ENCODE peak calls at places on chromosomes 6 and 20, in six cellular contexts. One of them, this sample, is unnamed.
A peak's percentile ranks its signal among the peaks of the same experiment; 100 is the strongest.

GRCh38 chr20:3612795-3613560 is 50.2 kb downstream of the GFRA4 start:
- DNase-seq in IMR-90: peak; percentile 13
- DNase-seq in HepG2: no peak
- DNase-seq in HCT116: no peak
- DNase-seq in Peyer's patch: no peak
- DNase-seq in endothelial cell of umbilical vein: no peak
- DNase-seq in this sample: no peak

GRCh38 chr6:17012421-17013225 is 89.2 kb upstream of the STMND1 start:
- DNase-seq in endothelial cell of umbilical vein: peak; percentile 72
- DNase-seq in HepG2: no peak
- DNase-seq in IMR-90: peak; percentile 65
- DNase-seq in Peyer's patch: no peak
- DNase-seq in HCT116: no peak
- DNase-seq in this sample: peak; percentile 37

GRCh38 chr6:47701374-47701773 is 3.0 kb downstream of the ADGRF4 start:
- DNase-seq in endothelial cell of umbilical vein: no peak
- DNase-seq in Peyer's patch: no peak
- DNase-seq in HepG2: no peak
- DNase-seq in IMR-90: no peak
- DNase-seq in HCT116: no peak
- DNase-seq in this sample: no peak

GRCh38 chr20:24607402-24607801 is 138.0 kb downstream of the SYNDIG1 start:
- DNase-seq in endothelial cell of umbilical vein: no peak
- DNase-seq in IMR-90: no peak
- DNase-seq in HepG2: no peak
- DNase-seq in HCT116: no peak
- DNase-seq in Peyer's patch: no peak
- DNase-seq in this sample: no peak

GRCh38 chr6:129575378-129576118 is 134.4 kb downstream of the ARHGAP18 start:
- DNase-seq in endothelial cell of umbilical vein: peak; percentile 72
- DNase-seq in HepG2: peak; percentile 42
- DNase-seq in Peyer's patch: no peak
- DNase-seq in IMR-90: peak; percentile 72
- DNase-seq in HCT116: peak; percentile 27
- DNase-seq in this sample: no peak

GRCh38 chr20:1332749-1333300 is 3.9 kb upstream of the SDCBP2 start:
- DNase-seq in IMR-90: no peak
- DNase-seq in Peyer's patch: peak; percentile 34
- DNase-seq in HepG2: no peak
- DNase-seq in HCT116: no peak
- DNase-seq in endothelial cell of umbilical vein: peak; percentile 73
- DNase-seq in this sample: no peak

GRCh38 chr6:40996591-40997247 is 42.3 kb downstream of the UNC5CL start:
- DNase-seq in endothelial cell of umbilical vein: peak; percentile 86
- DNase-seq in HepG2: peak; percentile 69
- DNase-seq in Peyer's patch: no peak
- DNase-seq in HCT116: no peak
- DNase-seq in IMR-90: peak; percentile 17
- DNase-seq in this sample: no peak

GRCh38 chr6:137277971-137278602 is 58.9 kb upstream of the IFNGR1 start:
- DNase-seq in HCT116: peak; percentile 32
- DNase-seq in Peyer's patch: no peak
- DNase-seq in HepG2: peak; percentile 28
- DNase-seq in IMR-90: peak; percentile 84
- DNase-seq in endothelial cell of umbilical vein: peak; percentile 40
- DNase-seq in this sample: no peak

GRCh38 chr6:170358496-170358895 is 51.9 kb downstream of the FAM120B start:
- DNase-seq in HepG2: no peak
- DNase-seq in IMR-90: no peak
- DNase-seq in Peyer's patch: no peak
- DNase-seq in endothelial cell of umbilical vein: no peak
- DNase-seq in HCT116: no peak
- DNase-seq in this sample: no peak

GRCh38 chr20:15739056-15739455 is 834.2 kb downstream of the KIF16B start:
- DNase-seq in IMR-90: no peak
- DNase-seq in endothelial cell of umbilical vein: no peak
- DNase-seq in HCT116: no peak
- DNase-seq in Peyer's patch: no peak
- DNase-seq in HepG2: no peak
- DNase-seq in this sample: no peak

GRCh38 chr20:24670981-24671380 is 201.6 kb downstream of the SYNDIG1 start:
- DNase-seq in Peyer's patch: peak; percentile 15
- DNase-seq in HepG2: no peak
- DNase-seq in endothelial cell of umbilical vein: no peak
- DNase-seq in IMR-90: no peak
- DNase-seq in HCT116: no peak
- DNase-seq in this sample: no peak

GRCh38 chr6:148864941-148865340 is 118.1 kb downstream of the UST start:
- DNase-seq in IMR-90: no peak
- DNase-seq in HCT116: no peak
- DNase-seq in endothelial cell of umbilical vein: no peak
- DNase-seq in HepG2: no peak
- DNase-seq in Peyer's patch: no peak
- DNase-seq in this sample: no peak

GRCh38 chr6:5422321-5422915 is 161.1 kb downstream of the FARS2 start:
- DNase-seq in IMR-90: peak; percentile 62
- DNase-seq in endothelial cell of umbilical vein: peak; percentile 40
- DNase-seq in Peyer's patch: no peak
- DNase-seq in HCT116: peak; percentile 7
- DNase-seq in HepG2: peak; percentile 34
- DNase-seq in this sample: peak; percentile 17

GRCh38 chr6:160270347-160270746 is 11.7 kb upstream of the SLC22A2 start:
- DNase-seq in Peyer's patch: no peak
- DNase-seq in HCT116: no peak
- DNase-seq in HepG2: no peak
- DNase-seq in endothelial cell of umbilical vein: no peak
- DNase-seq in IMR-90: no peak
- DNase-seq in this sample: no peak

GRCh38 chr20:58778774-58779173 is 71.9 kb downstream of the GNAS-AS1 start:
- DNase-seq in HCT116: no peak
- DNase-seq in Peyer's patch: no peak
- DNase-seq in IMR-90: no peak
- DNase-seq in HepG2: no peak
- DNase-seq in endothelial cell of umbilical vein: no peak
- DNase-seq in this sample: no peak

GRCh38 chr6:20575125-20575524 is 40.9 kb downstream of the CDKAL1 start:
- DNase-seq in IMR-90: no peak
- DNase-seq in HepG2: peak; percentile 20
- DNase-seq in Peyer's patch: no peak
- DNase-seq in HCT116: no peak
- DNase-seq in endothelial cell of umbilical vein: peak; percentile 38
- DNase-seq in this sample: no peak

GRCh38 chr6:164230804-164231203 is 816.3 kb downstream of the QKI start:
- DNase-seq in endothelial cell of umbilical vein: no peak
- DNase-seq in IMR-90: no peak
- DNase-seq in HepG2: no peak
- DNase-seq in Peyer's patch: no peak
- DNase-seq in HCT116: no peak
- DNase-seq in this sample: peak; percentile 38

GRCh38 chr6:105675715-105676397 is 273.0 kb upstream of the PREP start:
- DNase-seq in IMR-90: peak; percentile 91
- DNase-seq in Peyer's patch: no peak
- DNase-seq in HepG2: no peak
- DNase-seq in HCT116: peak; percentile 73
- DNase-seq in endothelial cell of umbilical vein: no peak
- DNase-seq in this sample: no peak

GRCh38 chr6:106098383-106099234 is 12.5 kb downstream of the PRDM1 start:
- DNase-seq in IMR-90: peak; percentile 89
- DNase-seq in endothelial cell of umbilical vein: peak; percentile 71
- DNase-seq in HCT116: peak; percentile 38
- DNase-seq in Peyer's patch: peak; percentile 94
- DNase-seq in HepG2: no peak
- DNase-seq in this sample: peak; percentile 33

GRCh38 chr6:21996425-21997207 is 300.2 kb downstream of the PRL start:
- DNase-seq in IMR-90: no peak
- DNase-seq in endothelial cell of umbilical vein: peak; percentile 6
- DNase-seq in Peyer's patch: no peak
- DNase-seq in HepG2: no peak
- DNase-seq in HCT116: no peak
- DNase-seq in this sample: no peak

GRCh38 chr6:143485967-143486366 is 25.6 kb downstream of the FUCA2 start:
- DNase-seq in endothelial cell of umbilical vein: no peak
- DNase-seq in HCT116: no peak
- DNase-seq in Peyer's patch: no peak
- DNase-seq in IMR-90: peak; percentile 34
- DNase-seq in HepG2: no peak
- DNase-seq in this sample: no peak

GRCh38 chr6:76697585-76697984 is 625.1 kb upstream of the IMPG1 start:
- DNase-seq in endothelial cell of umbilical vein: peak; percentile 64
- DNase-seq in IMR-90: peak; percentile 18
- DNase-seq in HCT116: peak; percentile 61
- DNase-seq in Peyer's patch: no peak
- DNase-seq in HepG2: no peak
- DNase-seq in this sample: no peak

GRCh38 chr6:149129401-149130077 is 188.0 kb upstream of the TAB2 start:
- DNase-seq in HepG2: no peak
- DNase-seq in Peyer's patch: no peak
- DNase-seq in IMR-90: peak; percentile 65
- DNase-seq in HCT116: no peak
- DNase-seq in endothelial cell of umbilical vein: no peak
- DNase-seq in this sample: no peak

GRCh38 chr6:17313971-17314370 is 32.8 kb downstream of the RBM24 start:
- DNase-seq in Peyer's patch: no peak
- DNase-seq in endothelial cell of umbilical vein: no peak
- DNase-seq in IMR-90: no peak
- DNase-seq in HCT116: no peak
- DNase-seq in HepG2: no peak
- DNase-seq in this sample: no peak

GRCh38 chr20:38499366-38499765 is 26.7 kb downstream of the RALGAPB start:
- DNase-seq in HCT116: no peak
- DNase-seq in HepG2: no peak
- DNase-seq in endothelial cell of umbilical vein: no peak
- DNase-seq in IMR-90: no peak
- DNase-seq in Peyer's patch: no peak
- DNase-seq in this sample: no peak

DNA sequence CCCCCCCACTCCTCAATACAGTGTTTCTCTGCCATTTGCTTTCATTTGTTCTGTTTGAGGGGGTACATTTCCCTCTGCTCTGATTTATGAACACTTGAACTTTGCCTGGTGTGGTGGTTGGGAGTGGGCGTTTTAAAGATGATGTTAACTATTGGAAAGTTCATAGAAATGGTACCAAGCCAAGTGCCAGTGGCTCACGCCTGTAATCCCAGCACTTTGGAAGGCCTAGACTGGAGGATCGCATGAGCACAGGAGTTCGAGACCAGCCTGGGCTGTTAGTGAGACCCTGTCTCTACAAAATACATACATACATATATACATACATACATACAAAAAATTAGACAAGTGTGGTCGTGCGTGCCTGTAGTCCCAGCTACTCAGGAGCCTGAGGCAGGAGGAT is 1.1 kb downstream of the RAB32 start:
- DNase-seq in Peyer's patch: no peak
- DNase-seq in endothelial cell of umbilical vein: peak; percentile 16
- DNase-seq in IMR-90: peak; percentile 27
- DNase-seq in HepG2: no peak
- DNase-seq in HCT116: no peak
- DNase-seq in this sample: no peak
- H3K27ac ChIP-seq in Peyer's patch: peak overlapping the region; percentile 86
- H3K27ac ChIP-seq in endothelial cell of umbilical vein: peak overlapping the region; percentile 0
- H3K27ac ChIP-seq in IMR-90: peak overlapping the region; percentile 89
- H3K27ac ChIP-seq in HepG2: no peak overlapping the region
- H3K27ac ChIP-seq in HCT116: no peak overlapping the region
- H3K27ac ChIP-seq in this sample: peak overlapping the region; percentile 97

DNA sequence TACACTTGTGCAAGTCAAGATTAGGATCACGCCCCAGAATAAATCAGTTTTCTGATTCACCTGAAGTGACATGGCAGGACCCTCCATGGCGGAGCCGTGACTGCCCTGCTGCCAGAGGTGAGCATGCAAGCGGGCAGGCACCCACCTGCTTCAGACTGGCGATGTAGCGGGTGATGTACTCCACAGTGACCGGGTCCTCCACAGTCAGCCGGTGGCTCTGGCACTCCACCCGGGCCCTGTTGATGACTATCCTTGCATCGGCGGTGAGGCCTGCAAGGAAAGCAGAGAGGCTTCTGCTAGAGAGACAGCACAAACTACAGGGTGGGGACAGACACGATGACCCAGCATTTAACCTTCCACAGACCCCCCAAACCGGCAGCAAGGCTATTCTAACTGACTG is 3.6 kb downstream of the PSMA7 start:
- DNase-seq in IMR-90: no peak
- DNase-seq in HCT116: no peak
- DNase-seq in HepG2: no peak
- DNase-seq in Peyer's patch: no peak
- DNase-seq in endothelial cell of umbilical vein: no peak
- DNase-seq in this sample: no peak
- TF ChIP-seq POLR2A in IMR-90: no peak
- TF ChIP-seq POLR2A in HCT116: no peak
- TF ChIP-seq POLR2A in HepG2: no peak
- TF ChIP-seq POLR2A in Peyer's patch: no peak
- TF ChIP-seq POLR2A in endothelial cell of umbilical vein: no peak
- TF ChIP-seq POLR2A in this sample: no peak

DNA sequence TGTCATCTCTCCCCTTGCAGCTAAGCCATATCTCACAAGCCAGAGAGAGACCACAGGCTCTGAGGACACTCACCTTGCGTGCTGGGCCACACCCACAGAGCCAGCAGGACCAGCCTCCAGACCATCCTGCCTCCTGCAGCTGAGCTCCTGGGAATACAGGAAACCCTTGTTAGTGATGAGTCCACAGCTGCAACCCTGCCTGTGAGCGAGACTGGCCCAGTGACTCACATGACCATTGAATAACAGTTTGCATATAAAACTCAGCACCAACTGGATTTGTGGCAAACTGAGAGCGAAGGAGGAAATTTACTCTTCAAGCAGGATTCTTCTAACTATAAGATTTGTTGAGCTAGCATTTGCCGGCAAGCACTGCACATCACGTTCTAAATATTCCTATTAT is 3.0 kb downstream of the THBS2 start:
- DNase-seq in endothelial cell of umbilical vein: no peak
- DNase-seq in HepG2: no peak
- DNase-seq in Peyer's patch: peak; percentile 50
- DNase-seq in HCT116: peak; percentile 23
- DNase-seq in IMR-90: peak; percentile 95
- DNase-seq in this sample: no peak
- H3K4me3 ChIP-seq in endothelial cell of umbilical vein: no peak overlapping the region
- H3K4me3 ChIP-seq in HepG2: no peak overlapping the region
- H3K4me3 ChIP-seq in Peyer's patch: no peak overlapping the region
- H3K4me3 ChIP-seq in HCT116: no peak overlapping the region
- H3K4me3 ChIP-seq in IMR-90: no peak overlapping the region
- H3K4me3 ChIP-seq in this sample: no peak overlapping the region

DNA sequence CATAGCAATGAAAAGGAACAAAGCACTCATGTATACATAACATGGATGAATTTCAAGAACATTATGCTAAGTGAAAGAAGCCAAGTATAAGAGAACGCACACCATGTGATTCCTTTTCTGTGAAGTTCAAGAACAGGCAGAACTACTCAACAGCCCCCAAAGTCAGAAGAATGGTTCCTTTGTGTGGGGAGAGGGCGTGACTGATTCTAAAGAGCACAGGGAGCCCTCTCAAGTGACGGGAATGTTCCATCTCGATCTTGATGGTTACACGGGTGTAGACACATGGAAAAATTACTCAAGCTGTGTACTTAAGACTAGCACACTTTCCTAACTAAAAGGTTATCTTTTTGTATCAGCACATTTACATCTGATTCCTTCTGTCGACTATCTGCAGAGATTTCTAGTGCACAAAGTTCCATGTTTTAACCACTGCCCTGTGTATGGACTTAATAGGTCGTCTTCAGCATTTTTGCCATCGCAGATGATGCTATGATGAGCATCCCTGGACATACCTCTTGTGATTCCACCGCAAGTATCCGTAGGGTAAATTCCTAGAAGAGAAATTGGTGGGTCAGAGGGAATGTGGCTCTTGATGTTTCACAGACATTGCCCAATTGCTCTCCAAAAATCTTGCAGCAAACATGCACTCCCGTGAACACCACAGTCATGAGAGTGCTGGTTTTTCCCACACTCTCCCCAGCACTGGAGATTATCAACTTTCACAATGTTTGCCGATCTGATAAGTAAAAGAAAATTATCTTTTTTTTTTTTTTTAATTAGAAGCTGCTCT is 279.3 kb downstream of the BMP7 start:
- DNase-seq in endothelial cell of umbilical vein: no peak
- DNase-seq in IMR-90: no peak
- DNase-seq in HepG2: no peak
- DNase-seq in HCT116: no peak
- DNase-seq in Peyer's patch: no peak
- DNase-seq in this sample: no peak
- H3K27ac ChIP-seq in endothelial cell of umbilical vein: no peak overlapping the region
- H3K27ac ChIP-seq in IMR-90: no peak overlapping the region
- H3K27ac ChIP-seq in HepG2: no peak overlapping the region
- H3K27ac ChIP-seq in HCT116: no peak overlapping the region
- H3K27ac ChIP-seq in Peyer's patch: no peak overlapping the region
- H3K27ac ChIP-seq in this sample: no peak overlapping the region